ENCODE peak calls at places on chromosome 1, in four cellular contexts. One of them, this sample, is unnamed.

GRCh38 chr1:3971981-3972380 is 71.9 kb upstream of the C1orf174 start:
- DNase-seq in HepG2: no peak
- DNase-seq in H1: no peak
- DNase-seq in IMR-90: no peak
- DNase-seq in this sample: no peak

GRCh38 chr1:145846191-145846590 is 761 bp downstream of the NUDT17 start:
- DNase-seq in IMR-90: peak; percentile 31
- DNase-seq in H1: no peak
- DNase-seq in HepG2: peak; percentile 23
- DNase-seq in this sample: no peak

GRCh38 chr1:230976825-230977747 is 1.6 kb downstream of the TTC13 start:
- DNase-seq in HepG2: no peak
- DNase-seq in IMR-90: no peak
- DNase-seq in H1: no peak
- DNase-seq in this sample: no peak

GRCh38 chr1:246608616-246609376 is 42.5 kb downstream of the CNST start:
- DNase-seq in H1: no peak
- DNase-seq in IMR-90: peak; percentile 97
- DNase-seq in HepG2: peak; percentile 70
- DNase-seq in this sample: no peak

GRCh38 chr1:11787804-11788436 is 17.8 kb downstream of the MTHFR start:
- DNase-seq in IMR-90: no peak
- DNase-seq in H1: no peak
- DNase-seq in HepG2: no peak
- DNase-seq in this sample: no peak

GRCh38 chr1:9099555-9099954 is 29.3 kb downstream of the GPR157 start:
- DNase-seq in H1: no peak
- DNase-seq in IMR-90: no peak
- DNase-seq in HepG2: peak; percentile 37
- DNase-seq in this sample: no peak

GRCh38 chr1:7097938-7098592 is 312.8 kb downstream of the CAMTA1 start:
- DNase-seq in H1: no peak
- DNase-seq in IMR-90: no peak
- DNase-seq in HepG2: no peak
- DNase-seq in this sample: no peak

GRCh38 chr1:1538989-1539309 is 1.5 kb downstream of the TMEM240 start:
- DNase-seq in HepG2: no peak
- DNase-seq in H1: no peak
- DNase-seq in IMR-90: no peak
- DNase-seq in this sample: no peak

GRCh38 chr1:176577651-176578197 is 114.7 kb downstream of the PAPPA2 start:
- DNase-seq in IMR-90: no peak
- DNase-seq in HepG2: no peak
- DNase-seq in H1: no peak
- DNase-seq in this sample: no peak

GRCh38 chr1:16420719-16421118 is 16.5 kb downstream of the SPATA21 start:
- DNase-seq in HepG2: no peak
- DNase-seq in IMR-90: no peak
- DNase-seq in H1: no peak
- DNase-seq in this sample: peak; percentile 84

GRCh38 chr1:37485902-37486679 is 11.7 kb downstream of the ZC3H12A start:
- DNase-seq in HepG2: no peak
- DNase-seq in H1: no peak
- DNase-seq in IMR-90: no peak
- DNase-seq in this sample: no peak

GRCh38 chr1:192907545-192908243 is 98.9 kb downstream of the RGS2 start:
- DNase-seq in IMR-90: peak; percentile 20
- DNase-seq in H1: no peak
- DNase-seq in HepG2: no peak
- DNase-seq in this sample: no peak

GRCh38 chr1:15090373-15090772 is 63.2 kb upstream of the TMEM51 start:
- DNase-seq in HepG2: peak; percentile 64
- DNase-seq in H1: peak; percentile 25
- DNase-seq in IMR-90: no peak
- DNase-seq in this sample: no peak

GRCh38 chr1:234582626-234583354 is 27.2 kb downstream of the IRF2BP2 start:
- DNase-seq in H1: no peak
- DNase-seq in HepG2: no peak
- DNase-seq in IMR-90: peak; percentile 44
- DNase-seq in this sample: no peak
- TF ChIP-seq USF2 in H1: no peak
- TF ChIP-seq USF2 in HepG2: no peak
- TF ChIP-seq USF2 in IMR-90: no peak
- TF ChIP-seq USF2 in this sample: no peak

GRCh38 chr1:226132731-226133503 is 53.6 kb downstream of the ACBD3 start:
- DNase-seq in IMR-90: no peak
- DNase-seq in HepG2: no peak
- DNase-seq in H1: no peak
- DNase-seq in this sample: no peak
- TF ChIP-seq USF2 in IMR-90: no peak
- TF ChIP-seq USF2 in HepG2: no peak
- TF ChIP-seq USF2 in H1: no peak
- TF ChIP-seq USF2 in this sample: no peak

GRCh38 chr1:86741947-86742572 is 37.7 kb downstream of the SH3GLB1 start:
- DNase-seq in H1: no peak
- DNase-seq in IMR-90: peak; percentile 39
- DNase-seq in HepG2: peak; percentile 13
- DNase-seq in this sample: no peak
- TF ChIP-seq USF2 in H1: no peak
- TF ChIP-seq USF2 in IMR-90: no peak
- TF ChIP-seq USF2 in HepG2: no peak
- TF ChIP-seq USF2 in this sample: no peak

DNA sequence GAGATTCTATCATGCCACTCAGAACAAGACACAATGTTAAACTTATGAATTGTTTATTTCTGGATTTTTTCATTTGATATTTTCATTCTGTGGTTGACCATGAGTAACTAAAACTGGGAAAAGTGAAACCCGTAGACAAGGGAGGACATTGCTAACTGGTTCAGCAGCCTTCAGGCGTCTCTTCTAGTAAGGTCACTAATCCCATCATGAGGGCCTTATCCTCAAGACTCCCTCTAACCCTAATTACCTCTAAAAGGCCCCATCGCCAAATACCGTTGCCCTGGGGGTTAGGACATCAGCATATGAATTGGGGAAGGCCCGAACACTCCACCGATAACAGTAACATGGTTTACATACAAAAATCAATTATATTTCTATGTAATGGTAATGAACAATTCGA is 247.6 kb downstream of the TM2D1 start:
- DNase-seq in H1: no peak
- DNase-seq in HepG2: no peak
- DNase-seq in IMR-90: no peak
- DNase-seq in this sample: no peak
- TF ChIP-seq USF2 in H1: no peak
- TF ChIP-seq USF2 in HepG2: no peak
- TF ChIP-seq USF2 in IMR-90: no peak
- TF ChIP-seq USF2 in this sample: no peak

DNA sequence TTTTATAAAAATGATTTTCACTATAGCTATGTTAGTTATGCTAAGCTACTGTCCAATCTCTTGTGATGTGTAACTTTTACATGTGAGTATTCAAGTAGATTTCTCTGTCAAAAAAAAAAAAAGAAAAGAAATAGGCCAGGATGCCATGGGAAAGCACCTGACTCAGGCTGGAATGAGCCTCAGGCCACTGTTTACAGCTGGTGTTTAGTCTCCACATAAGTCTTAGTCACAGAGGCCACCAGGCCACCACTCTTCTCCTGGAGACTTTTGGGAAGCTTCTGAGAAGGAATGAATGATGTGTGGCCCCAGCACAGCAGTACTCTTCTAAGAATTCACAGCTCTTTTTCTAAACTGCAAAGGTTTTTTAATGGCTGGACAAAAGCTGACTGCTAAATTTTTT is 48.9 kb downstream of the CHML start:
- DNase-seq in H1: no peak
- DNase-seq in IMR-90: peak; percentile 86
- DNase-seq in HepG2: no peak
- DNase-seq in this sample: no peak
- TF ChIP-seq USF2 in H1: no peak
- TF ChIP-seq USF2 in IMR-90: no peak
- TF ChIP-seq USF2 in HepG2: no peak
- TF ChIP-seq USF2 in this sample: no peak

GRCh38 chr1:207875532-207875931 is 35.4 kb downstream of the CD34 start:
- DNase-seq in HepG2: no peak
- DNase-seq in H1: no peak
- DNase-seq in IMR-90: no peak
- DNase-seq in this sample: no peak

GRCh38 chr1:207870279-207871031 is 40.5 kb downstream of the CD34 start:
- DNase-seq in HepG2: no peak
- DNase-seq in H1: no peak
- DNase-seq in IMR-90: no peak
- DNase-seq in this sample: no peak

GRCh38 chr1:207872655-207873054 is 38.3 kb downstream of the CD34 start:
- DNase-seq in HepG2: no peak
- DNase-seq in H1: no peak
- DNase-seq in IMR-90: no peak
- DNase-seq in this sample: no peak

GRCh38 chr1:207871117-207871649 is 39.7 kb downstream of the CD34 start:
- DNase-seq in IMR-90: no peak
- DNase-seq in H1: no peak
- DNase-seq in HepG2: no peak
- DNase-seq in this sample: no peak

DNA sequence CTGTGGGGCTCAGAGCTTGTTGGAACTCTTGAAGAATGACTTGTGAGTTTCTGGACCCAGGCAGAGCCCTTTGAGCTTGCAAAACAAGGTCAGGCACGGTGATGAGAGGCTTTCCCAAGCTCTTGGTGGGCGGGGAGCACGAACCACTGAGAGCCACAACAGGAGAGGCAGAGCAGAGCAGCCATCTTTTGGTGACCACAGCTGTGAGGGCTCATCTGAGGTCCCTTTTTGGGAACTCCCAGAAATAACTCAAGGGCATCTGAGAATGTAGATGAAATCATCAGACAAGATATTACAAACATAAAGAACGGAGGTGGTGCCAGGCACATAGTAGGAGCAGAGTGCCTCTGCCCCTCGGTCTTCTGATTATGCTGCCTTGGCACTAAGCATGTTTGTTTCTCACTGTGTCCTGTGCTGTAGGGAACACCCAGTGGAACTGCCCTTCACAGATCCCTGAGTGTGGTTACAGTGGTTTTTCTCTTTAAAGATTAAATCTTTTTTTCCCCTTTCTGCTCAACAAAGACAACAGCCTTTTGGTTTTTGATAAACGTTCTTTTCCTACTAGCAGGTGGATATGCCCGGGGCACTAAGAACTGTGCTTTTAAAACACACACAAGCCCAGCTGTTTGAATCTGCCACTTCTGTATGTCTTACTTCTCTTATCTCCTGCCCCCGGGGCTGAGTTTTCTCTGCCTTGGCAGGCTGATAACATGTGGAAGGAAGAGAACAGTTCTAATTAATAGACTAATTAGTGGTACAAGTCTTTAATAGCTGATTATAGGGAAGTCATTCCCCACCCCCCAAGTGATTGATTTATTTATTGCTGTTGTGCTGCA is 37.7 kb downstream of the CD34 start:
- DNase-seq in HepG2: no peak
- DNase-seq in IMR-90: no peak
- DNase-seq in H1: no peak
- DNase-seq in this sample: no peak
- TF ChIP-seq USF2 in HepG2: no peak
- TF ChIP-seq USF2 in IMR-90: no peak
- TF ChIP-seq USF2 in H1: no peak
- TF ChIP-seq USF2 in this sample: no peak

DNA sequence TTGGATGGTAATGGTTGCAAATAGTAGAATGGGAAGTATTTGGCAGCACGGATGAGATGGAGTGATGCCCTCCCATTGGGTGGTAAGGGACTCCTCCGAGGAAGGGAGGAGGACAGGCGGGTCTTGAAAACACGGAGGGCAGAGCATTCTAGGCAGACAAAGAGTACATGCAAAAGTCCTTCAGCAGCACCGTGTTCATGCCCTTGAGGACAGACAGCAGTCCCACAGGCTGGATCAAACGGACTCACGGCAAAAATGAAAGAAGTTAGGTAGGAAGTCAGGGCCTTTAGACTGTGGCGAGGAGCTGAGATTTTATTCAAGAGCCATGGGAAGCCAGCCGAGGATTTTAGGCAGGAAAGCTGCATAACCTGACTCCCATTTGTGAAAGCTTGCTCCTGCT is 253.9 kb downstream of the RHOU start:
- DNase-seq in H1: no peak
- DNase-seq in IMR-90: no peak
- DNase-seq in HepG2: no peak
- DNase-seq in this sample: no peak
- TF ChIP-seq USF2 in H1: no peak
- TF ChIP-seq USF2 in IMR-90: no peak
- TF ChIP-seq USF2 in HepG2: no peak
- TF ChIP-seq USF2 in this sample: no peak

This sample was measured in GM12878.